ENCODE peak calls at places on chromosome 18, in seven cellular contexts. One of them, this sample, is unnamed.

GRCh38 chr18:50092250-50092780 is 102.6 kb downstream of the MYO5B start:
- DNase-seq in heart right ventricle: no peak
- DNase-seq in dorsolateral prefrontal cortex: no peak
- DNase-seq in A549: no peak
- DNase-seq in mammary epithelial cell: no peak
- DNase-seq in fibroblast of lung: no peak
- DNase-seq in Peyer's patch: no peak
- DNase-seq in this sample: no peak

GRCh38 chr18:54023471-54023870 is 201.0 kb downstream of the MBD2 start:
- DNase-seq in A549: no peak
- DNase-seq in dorsolateral prefrontal cortex: no peak
- DNase-seq in fibroblast of lung: peak
- DNase-seq in heart right ventricle: no peak
- DNase-seq in mammary epithelial cell: peak
- DNase-seq in Peyer's patch: no peak
- DNase-seq in this sample: no peak

GRCh38 chr18:79392226-79392625 is 3.5 kb upstream of the NFATC1 start:
- DNase-seq in dorsolateral prefrontal cortex: peak
- DNase-seq in mammary epithelial cell: no peak
- DNase-seq in heart right ventricle: no peak
- DNase-seq in Peyer's patch: peak
- DNase-seq in fibroblast of lung: no peak
- DNase-seq in A549: no peak
- DNase-seq in this sample: no peak

GRCh38 chr18:45626330-45627203 is 11.3 kb downstream of the SLC14A2 start:
- DNase-seq in fibroblast of lung: peak
- DNase-seq in A549: no peak
- DNase-seq in dorsolateral prefrontal cortex: no peak
- DNase-seq in mammary epithelial cell: peak
- DNase-seq in heart right ventricle: no peak
- DNase-seq in Peyer's patch: no peak
- DNase-seq in this sample: no peak

GRCh38 chr18:54127759-54128378 is 96.6 kb downstream of the MBD2 start:
- DNase-seq in Peyer's patch: no peak
- DNase-seq in A549: peak
- DNase-seq in dorsolateral prefrontal cortex: peak
- DNase-seq in mammary epithelial cell: no peak
- DNase-seq in fibroblast of lung: peak
- DNase-seq in heart right ventricle: no peak
- DNase-seq in this sample: no peak

GRCh38 chr18:47397671-47398319 is 146.3 kb upstream of the SKOR2 start:
- DNase-seq in Peyer's patch: peak
- DNase-seq in A549: peak
- DNase-seq in mammary epithelial cell: no peak
- DNase-seq in dorsolateral prefrontal cortex: no peak
- DNase-seq in fibroblast of lung: no peak
- DNase-seq in heart right ventricle: no peak
- DNase-seq in this sample: no peak

GRCh38 chr18:21996261-21996892 is 173.0 kb upstream of the GATA6 start:
- DNase-seq in fibroblast of lung: peak
- DNase-seq in heart right ventricle: peak
- DNase-seq in dorsolateral prefrontal cortex: no peak
- DNase-seq in A549: no peak
- DNase-seq in Peyer's patch: peak
- DNase-seq in mammary epithelial cell: no peak
- DNase-seq in this sample: no peak

GRCh38 chr18:51498085-51498855 is 300.8 kb upstream of the MEX3C start:
- DNase-seq in Peyer's patch: no peak
- DNase-seq in heart right ventricle: peak
- DNase-seq in mammary epithelial cell: no peak
- DNase-seq in fibroblast of lung: no peak
- DNase-seq in dorsolateral prefrontal cortex: no peak
- DNase-seq in A549: no peak
- DNase-seq in this sample: no peak

GRCh38 chr18:9000736-9001135 is 101.8 kb upstream of the NDUFV2 start:
- DNase-seq in A549: no peak
- DNase-seq in dorsolateral prefrontal cortex: no peak
- DNase-seq in Peyer's patch: no peak
- DNase-seq in mammary epithelial cell: no peak
- DNase-seq in heart right ventricle: no peak
- DNase-seq in fibroblast of lung: no peak
- DNase-seq in this sample: no peak

GRCh38 chr18:79335833-79336360 is 59.8 kb upstream of the NFATC1 start:
- DNase-seq in fibroblast of lung: no peak
- DNase-seq in mammary epithelial cell: no peak
- DNase-seq in Peyer's patch: no peak
- DNase-seq in A549: no peak
- DNase-seq in dorsolateral prefrontal cortex: no peak
- DNase-seq in heart right ventricle: no peak
- DNase-seq in this sample: no peak

GRCh38 chr18:9708882-9709877 is 1.1 kb downstream of the RAB31 start:
- DNase-seq in dorsolateral prefrontal cortex: no peak
- DNase-seq in fibroblast of lung: peak
- DNase-seq in heart right ventricle: peak
- DNase-seq in Peyer's patch: peak
- DNase-seq in A549: no peak
- DNase-seq in mammary epithelial cell: no peak
- DNase-seq in this sample: no peak

GRCh38 chr18:45416168-45416567 is 199.1 kb upstream of the SLC14A2 start:
- DNase-seq in mammary epithelial cell: peak
- DNase-seq in heart right ventricle: no peak
- DNase-seq in fibroblast of lung: peak
- DNase-seq in Peyer's patch: no peak
- DNase-seq in A549: no peak
- DNase-seq in dorsolateral prefrontal cortex: no peak
- DNase-seq in this sample: no peak

GRCh38 chr18:58091099-58091611 is 47.1 kb downstream of the NEDD4L start:
- DNase-seq in mammary epithelial cell: peak
- DNase-seq in fibroblast of lung: peak
- DNase-seq in heart right ventricle: no peak
- DNase-seq in Peyer's patch: peak
- DNase-seq in dorsolateral prefrontal cortex: no peak
- DNase-seq in A549: no peak
- DNase-seq in this sample: no peak

GRCh38 chr18:56148373-56148772 is 490.0 kb downstream of the TXNL1 start:
- DNase-seq in A549: no peak
- DNase-seq in dorsolateral prefrontal cortex: no peak
- DNase-seq in Peyer's patch: no peak
- DNase-seq in mammary epithelial cell: peak
- DNase-seq in heart right ventricle: no peak
- DNase-seq in fibroblast of lung: peak
- DNase-seq in this sample: no peak

GRCh38 chr18:61169386-61169785 is 163.8 kb upstream of the CDH20 start:
- DNase-seq in Peyer's patch: no peak
- DNase-seq in mammary epithelial cell: no peak
- DNase-seq in fibroblast of lung: no peak
- DNase-seq in dorsolateral prefrontal cortex: no peak
- DNase-seq in A549: no peak
- DNase-seq in heart right ventricle: no peak
- DNase-seq in this sample: no peak

GRCh38 chr18:267380-267687 is 513 bp downstream of the THOC1 start:
- DNase-seq in A549: peak
- DNase-seq in heart right ventricle: no peak
- DNase-seq in Peyer's patch: no peak
- DNase-seq in dorsolateral prefrontal cortex: no peak
- DNase-seq in fibroblast of lung: no peak
- DNase-seq in mammary epithelial cell: no peak
- DNase-seq in this sample: no peak

GRCh38 chr18:32078845-32079244 is 12.8 kb upstream of the RNF138 start:
- DNase-seq in Peyer's patch: no peak
- DNase-seq in heart right ventricle: no peak
- DNase-seq in mammary epithelial cell: no peak
- DNase-seq in dorsolateral prefrontal cortex: no peak
- DNase-seq in A549: no peak
- DNase-seq in fibroblast of lung: no peak
- DNase-seq in this sample: no peak

GRCh38 chr18:23365602-23366001 is 87.5 kb upstream of the RIOK3 start:
- DNase-seq in mammary epithelial cell: no peak
- DNase-seq in fibroblast of lung: peak
- DNase-seq in heart right ventricle: no peak
- DNase-seq in A549: no peak
- DNase-seq in dorsolateral prefrontal cortex: no peak
- DNase-seq in Peyer's patch: no peak
- DNase-seq in this sample: no peak

GRCh38 chr18:78448106-78448505 is 531.5 kb upstream of the SALL3 start:
- DNase-seq in Peyer's patch: no peak
- DNase-seq in dorsolateral prefrontal cortex: no peak
- DNase-seq in heart right ventricle: no peak
- DNase-seq in mammary epithelial cell: no peak
- DNase-seq in fibroblast of lung: no peak
- DNase-seq in A549: no peak
- DNase-seq in this sample: no peak

GRCh38 chr18:4541588-4541987 is 86.5 kb upstream of the DLGAP1 start:
- DNase-seq in fibroblast of lung: no peak
- DNase-seq in mammary epithelial cell: no peak
- DNase-seq in Peyer's patch: no peak
- DNase-seq in A549: no peak
- DNase-seq in heart right ventricle: no peak
- DNase-seq in dorsolateral prefrontal cortex: no peak
- DNase-seq in this sample: no peak

GRCh38 chr18:11859903-11860407 is 8.7 kb downstream of the CHMP1B start:
- DNase-seq in fibroblast of lung: peak
- DNase-seq in Peyer's patch: peak
- DNase-seq in dorsolateral prefrontal cortex: no peak
- DNase-seq in A549: peak
- DNase-seq in mammary epithelial cell: peak
- DNase-seq in heart right ventricle: no peak
- DNase-seq in this sample: no peak

GRCh38 chr18:63544017-63544416 is 1.8 kb downstream of the SERPINB12 start:
- DNase-seq in heart right ventricle: no peak
- DNase-seq in mammary epithelial cell: no peak
- DNase-seq in fibroblast of lung: no peak
- DNase-seq in Peyer's patch: no peak
- DNase-seq in dorsolateral prefrontal cortex: no peak
- DNase-seq in A549: no peak
- DNase-seq in this sample: no peak

GRCh38 chr18:23735021-23735464 is 45.8 kb downstream of the LAMA3 start:
- DNase-seq in fibroblast of lung: peak
- DNase-seq in Peyer's patch: no peak
- DNase-seq in A549: no peak
- DNase-seq in dorsolateral prefrontal cortex: no peak
- DNase-seq in heart right ventricle: no peak
- DNase-seq in mammary epithelial cell: no peak
- DNase-seq in this sample: no peak

GRCh38 chr18:43805646-43806194 is 528.4 kb upstream of the SYT4 start:
- DNase-seq in heart right ventricle: no peak
- DNase-seq in A549: no peak
- DNase-seq in mammary epithelial cell: no peak
- DNase-seq in dorsolateral prefrontal cortex: no peak
- DNase-seq in fibroblast of lung: peak
- DNase-seq in Peyer's patch: no peak
- DNase-seq in this sample: no peak

GRCh38 chr18:47754311-47755101 is 176.0 kb downstream of the SMAD2 start:
- DNase-seq in fibroblast of lung: no peak
- DNase-seq in Peyer's patch: peak
- DNase-seq in A549: peak
- DNase-seq in mammary epithelial cell: peak
- DNase-seq in heart right ventricle: peak
- DNase-seq in dorsolateral prefrontal cortex: no peak
- DNase-seq in this sample: peak

GRCh38 chr18:75115514-75115913 is 93.4 kb downstream of the PTGR3 start:
- DNase-seq in heart right ventricle: no peak
- DNase-seq in Peyer's patch: peak
- DNase-seq in mammary epithelial cell: no peak
- DNase-seq in fibroblast of lung: no peak
- DNase-seq in A549: no peak
- DNase-seq in dorsolateral prefrontal cortex: no peak
- DNase-seq in this sample: no peak

GRCh38 chr18:60892855-60893254 is 440.4 kb upstream of the CDH20 start:
- DNase-seq in heart right ventricle: no peak
- DNase-seq in Peyer's patch: no peak
- DNase-seq in fibroblast of lung: peak
- DNase-seq in mammary epithelial cell: peak
- DNase-seq in A549: no peak
- DNase-seq in dorsolateral prefrontal cortex: no peak
- DNase-seq in this sample: no peak

GRCh38 chr18:59748628-59749360 is 51.6 kb upstream of the CCBE1 start:
- DNase-seq in dorsolateral prefrontal cortex: no peak
- DNase-seq in fibroblast of lung: peak
- DNase-seq in Peyer's patch: no peak
- DNase-seq in mammary epithelial cell: peak
- DNase-seq in A549: no peak
- DNase-seq in heart right ventricle: no peak
- DNase-seq in this sample: no peak
- H3K27ac ChIP-seq in dorsolateral prefrontal cortex: no peak
- H3K27ac ChIP-seq in fibroblast of lung: peak
- H3K27ac ChIP-seq in Peyer's patch: no peak
- H3K27ac ChIP-seq in mammary epithelial cell: peak
- H3K27ac ChIP-seq in A549: peak
- H3K27ac ChIP-seq in heart right ventricle: no peak
- H3K27ac ChIP-seq in this sample: no peak

DNA sequence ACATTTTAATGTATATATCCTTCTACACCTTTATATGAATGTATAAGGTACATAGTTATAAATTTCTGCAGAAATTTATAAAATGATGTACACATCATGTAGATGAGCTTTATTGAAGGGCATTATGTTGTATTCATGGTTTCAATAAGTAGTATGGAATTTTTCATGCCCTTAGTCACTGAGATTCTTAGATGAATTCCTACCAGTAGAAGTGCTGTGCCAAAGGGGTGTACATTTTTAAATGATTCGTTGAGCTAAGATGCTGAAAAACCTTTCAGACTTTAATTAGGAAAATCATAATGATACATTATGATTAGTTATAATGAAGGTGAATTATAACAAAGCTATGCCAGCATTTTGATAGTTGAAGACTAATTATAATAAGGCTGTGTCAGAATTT is 115.2 kb downstream of the ZNF236 start:
- DNase-seq in dorsolateral prefrontal cortex: no peak
- DNase-seq in heart right ventricle: no peak
- DNase-seq in Peyer's patch: no peak
- DNase-seq in fibroblast of lung: peak
- DNase-seq in mammary epithelial cell: no peak
- DNase-seq in A549: no peak
- DNase-seq in this sample: no peak
- TF ChIP-seq CTCF in dorsolateral prefrontal cortex: no peak
- TF ChIP-seq CTCF in heart right ventricle: no peak
- TF ChIP-seq CTCF in Peyer's patch: no peak
- TF ChIP-seq CTCF in fibroblast of lung: no peak
- TF ChIP-seq CTCF in mammary epithelial cell: no peak
- TF ChIP-seq CTCF in A549: no peak
- TF ChIP-seq CTCF in this sample: no peak

DNA sequence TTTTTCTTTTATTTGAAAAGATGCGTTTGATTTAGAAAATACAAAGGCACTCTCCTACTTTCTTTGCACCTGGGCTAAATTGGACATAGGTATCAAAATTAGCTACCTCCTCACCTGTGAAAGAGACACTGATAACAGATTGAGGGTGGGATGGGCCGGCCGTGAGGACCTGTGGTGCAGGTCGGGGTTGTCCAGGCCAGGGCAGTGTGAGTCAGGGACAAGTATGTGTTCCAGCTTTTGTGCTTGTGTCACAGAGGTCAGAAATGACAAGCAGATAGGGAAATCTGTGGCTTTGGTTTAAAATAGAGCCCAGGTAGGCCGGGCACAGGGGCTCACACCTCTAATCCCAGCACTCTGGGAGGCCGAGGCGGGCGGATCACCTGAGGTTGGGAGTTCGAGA is 22.6 kb downstream of the MYL12B start:
- DNase-seq in mammary epithelial cell: no peak
- DNase-seq in Peyer's patch: no peak
- DNase-seq in dorsolateral prefrontal cortex: no peak
- DNase-seq in heart right ventricle: no peak
- DNase-seq in fibroblast of lung: no peak
- DNase-seq in A549: no peak
- DNase-seq in this sample: no peak
- H3K27ac ChIP-seq in mammary epithelial cell: no peak
- H3K27ac ChIP-seq in Peyer's patch: no peak
- H3K27ac ChIP-seq in dorsolateral prefrontal cortex: peak
- H3K27ac ChIP-seq in heart right ventricle: no peak
- H3K27ac ChIP-seq in fibroblast of lung: no peak
- H3K27ac ChIP-seq in A549: no peak
- H3K27ac ChIP-seq in this sample: no peak

GRCh38 chr18:72174972-72175649 is 369.0 kb downstream of the CBLN2 start:
- DNase-seq in dorsolateral prefrontal cortex: no peak
- DNase-seq in A549: no peak
- DNase-seq in Peyer's patch: no peak
- DNase-seq in heart right ventricle: no peak
- DNase-seq in mammary epithelial cell: no peak
- DNase-seq in fibroblast of lung: no peak
- DNase-seq in this sample: no peak
- TF ChIP-seq CTCF in dorsolateral prefrontal cortex: no peak
- TF ChIP-seq CTCF in A549: no peak
- TF ChIP-seq CTCF in Peyer's patch: no peak
- TF ChIP-seq CTCF in heart right ventricle: no peak
- TF ChIP-seq CTCF in mammary epithelial cell: no peak
- TF ChIP-seq CTCF in fibroblast of lung: no peak
- TF ChIP-seq CTCF in this sample: no peak